ENCODE peak calls at places on chromosome 18, in seven cellular contexts. G is cardiac fibroblast; V is cardiac muscle cell; D is left ventricle myocardium inferior; X is Caco-2; I is left ventricle myocardium superior; A is CD4-positive, CD25-positive, alpha-beta regulatory T cell. O is an unnamed sample.

GRCh38 chr18:24014986-24015896 is 687 bp downstream of the TTC39C start:
- DNase-seq in A (peak; percentile 45), G (peak; percentile 76), D (peak; percentile 37), X (peak; percentile 25), V (peak; percentile 80), I (peak; percentile 61), O (peak; percentile 17)

GRCh38 chr18:12359515-12359927 is 17.5 kb downstream of the AFG3L2 start:
- DNase-seq in A (no peak), G (peak; percentile 54), V (peak; percentile 44), D (no peak), I (no peak), X (no peak), O (no peak)

GRCh38 chr18:69469444-69469919 is 68.8 kb downstream of the DOK6 start:
- DNase-seq in G (no peak), V (peak; percentile 19), I (no peak), D (no peak), A (peak; percentile 2), X (peak; percentile 15), O (peak; percentile 41)

GRCh38 chr18:66077066-66077465 is 326.3 kb downstream of the CDH7 start:
- DNase-seq in I (no peak), D (no peak), A (no peak), V (no peak), G (no peak), X (no peak), O (no peak)

GRCh38 chr18:39238951-39239350 is 1673.4 kb upstream of the CELF4 start:
- DNase-seq in I (no peak), A (no peak), V (no peak), G (no peak), X (no peak), D (no peak), O (no peak)

GRCh38 chr18:44341759-44342158 is 338.9 kb upstream of the SETBP1 start:
- DNase-seq in V (no peak), A (no peak), D (no peak), X (no peak), I (no peak), G (no peak), O (no peak)

GRCh38 chr18:58567453-58568196 is 61.3 kb downstream of the ALPK2 start:
- DNase-seq in I (no peak), V (peak; percentile 82), A (no peak), X (no peak), G (peak; percentile 89), D (no peak), O (no peak)

GRCh38 chr18:76993573-76993972 is 139.0 kb downstream of the MBP start:
- DNase-seq in V (no peak), D (no peak), X (no peak), G (no peak), A (no peak), I (no peak), O (no peak)

GRCh38 chr18:75962177-75962576 is 532.9 kb downstream of the ZNF516 start:
- DNase-seq in A (no peak), X (no peak), V (no peak), D (no peak), G (no peak), I (no peak), O (no peak)

GRCh38 chr18:51070545-51070944 is 40.5 kb downstream of the SMAD4 start:
- DNase-seq in G (peak; percentile 74), D (no peak), I (no peak), A (no peak), V (peak; percentile 86), X (no peak), O (no peak)

GRCh38 chr18:56083097-56083865 is 495.3 kb upstream of the TCF4 start:
- DNase-seq in G (peak; percentile 90), V (peak; percentile 88), D (peak; percentile 74), X (no peak), A (no peak), I (peak; percentile 76), O (no peak)